ENCODE peak calls at places on chromosomes 7 and 10, in six cellular contexts. I is IMR-90, J is erythroblast, N is body of pancreas, O is A549, T is tibial nerve. K is an unnamed sample.

GRCh38 chr7:39085590-39086049 is 107.9 kb downstream of the POU6F2 start:
- DNase-seq in I (no peak), J (no peak), N (no peak), O (no peak), T (no peak), K (no peak)

GRCh38 chr10:71243756-71244637 is 31.6 kb downstream of the UNC5B start:
- DNase-seq in I (peak; percentile 28), J (no peak), N (no peak), O (no peak), T (peak; percentile 32), K (no peak)

GRCh38 chr7:18740579-18740988 is 245.0 kb downstream of the HDAC9 start:
- DNase-seq in I (no peak), J (no peak), N (no peak), O (no peak), T (no peak), K (no peak)

GRCh38 chr7:2934984-2935740 is 91.1 kb upstream of the GNA12 start:
- DNase-seq in I (no peak), J (no peak), N (no peak), O (no peak), T (no peak), K (no peak)

GRCh38 chr10:88409824-88410223 is 173.3 kb downstream of the RNLS start:
- DNase-seq in I (no peak), J (no peak), N (no peak), O (no peak), T (no peak), K (no peak)

GRCh38 chr10:13915710-13916109 is 328.9 kb downstream of the PRPF18 start:
- DNase-seq in I (no peak), J (no peak), N (no peak), O (no peak), T (peak; percentile 25), K (no peak)

GRCh38 chr10:43679509-43679908 is 30.8 kb upstream of the ZNF32 start:
- DNase-seq in I (no peak), J (no peak), N (peak; percentile 97), O (no peak), T (no peak), K (no peak)

GRCh38 chr7:28813238-28813962 is 144.7 kb downstream of the TRIL start:
- DNase-seq in I (no peak), J (no peak), N (no peak), O (no peak), T (peak; percentile 20), K (no peak)

GRCh38 chr7:29945259-29945809 is 44.3 kb downstream of the SCRN1 start:
- DNase-seq in I (no peak), J (no peak), N (no peak), O (no peak), T (no peak), K (no peak)

GRCh38 chr7:7570584-7570983 is 3.9 kb downstream of the MIOS start:
- DNase-seq in I (no peak), J (no peak), N (peak; percentile 59), O (no peak), T (no peak), K (no peak)
- TF ChIP-seq POLR2A in I (no peak), J (no peak), N (no peak), O (no peak), T (no peak), K (no peak)

DNA sequence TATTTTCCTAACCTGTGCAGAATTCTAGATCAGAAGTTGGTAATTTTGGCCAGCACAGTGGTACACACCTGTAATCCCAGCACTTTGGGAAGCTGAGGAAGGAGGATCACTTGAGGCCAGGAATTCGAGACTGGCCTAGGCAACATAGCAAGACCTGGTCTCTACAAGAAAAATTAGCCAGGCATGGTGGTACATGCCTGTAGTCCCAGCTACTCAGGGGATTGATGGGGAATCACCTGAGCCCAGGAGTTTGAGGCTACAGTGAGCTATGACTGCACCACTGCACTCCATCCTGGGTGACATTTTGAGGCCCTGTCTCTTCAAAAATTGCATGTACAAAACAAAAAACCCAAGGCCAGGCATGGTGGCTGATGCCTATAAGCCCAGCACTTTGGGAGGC is 8.6 kb downstream of the PGAM1 start:
- DNase-seq in I (no peak), J (no peak), N (no peak), O (no peak), T (no peak), K (no peak)
- TF ChIP-seq POLR2A in I (no peak), J (no peak), N (no peak), O (no peak), T (no peak), K (no peak)

DNA sequence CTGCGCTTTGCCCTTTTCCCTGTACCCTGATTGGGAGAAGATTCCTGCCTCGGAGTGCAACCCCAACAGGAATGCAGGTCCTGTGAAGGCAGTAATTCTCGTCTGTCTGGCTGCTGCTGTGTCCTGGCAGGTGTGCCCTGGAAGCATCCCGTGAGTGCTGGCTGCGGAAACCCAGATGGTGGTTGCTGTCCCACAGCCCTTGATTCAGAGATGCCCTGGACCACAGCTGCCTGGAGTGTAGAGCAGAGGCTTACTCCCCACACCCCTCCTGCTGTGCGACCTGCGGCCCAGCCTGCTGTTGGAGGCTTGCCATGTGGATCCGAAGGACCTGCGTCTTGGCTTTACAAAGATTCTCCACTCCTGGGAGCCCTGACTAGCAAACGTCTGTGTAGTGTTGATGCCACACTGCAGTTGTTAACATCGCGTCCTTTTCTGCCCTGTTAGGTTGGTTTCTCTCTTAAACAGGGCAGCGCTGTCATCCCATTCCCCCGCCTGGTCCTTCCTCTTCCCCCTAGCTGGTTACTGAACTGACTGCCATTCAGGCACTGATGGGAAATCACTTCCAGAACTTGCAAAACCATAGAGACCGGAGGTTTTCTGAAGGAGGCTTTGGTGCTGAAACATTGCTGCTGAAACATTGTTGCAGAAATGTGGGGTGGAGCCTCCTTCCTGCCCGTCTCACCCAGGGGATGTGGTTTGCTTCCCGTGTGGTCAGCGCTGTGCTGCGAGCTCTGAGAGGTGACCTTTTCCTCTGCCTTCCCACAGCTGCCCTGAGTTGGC is 53.3 kb downstream of the DNAJB6 start:
- DNase-seq in I (no peak), J (no peak), N (no peak), O (no peak), T (no peak), K (no peak)
- TF ChIP-seq POLR2A in I (no peak), J (no peak), N (no peak), O (no peak), T (no peak), K (no peak)

DNA sequence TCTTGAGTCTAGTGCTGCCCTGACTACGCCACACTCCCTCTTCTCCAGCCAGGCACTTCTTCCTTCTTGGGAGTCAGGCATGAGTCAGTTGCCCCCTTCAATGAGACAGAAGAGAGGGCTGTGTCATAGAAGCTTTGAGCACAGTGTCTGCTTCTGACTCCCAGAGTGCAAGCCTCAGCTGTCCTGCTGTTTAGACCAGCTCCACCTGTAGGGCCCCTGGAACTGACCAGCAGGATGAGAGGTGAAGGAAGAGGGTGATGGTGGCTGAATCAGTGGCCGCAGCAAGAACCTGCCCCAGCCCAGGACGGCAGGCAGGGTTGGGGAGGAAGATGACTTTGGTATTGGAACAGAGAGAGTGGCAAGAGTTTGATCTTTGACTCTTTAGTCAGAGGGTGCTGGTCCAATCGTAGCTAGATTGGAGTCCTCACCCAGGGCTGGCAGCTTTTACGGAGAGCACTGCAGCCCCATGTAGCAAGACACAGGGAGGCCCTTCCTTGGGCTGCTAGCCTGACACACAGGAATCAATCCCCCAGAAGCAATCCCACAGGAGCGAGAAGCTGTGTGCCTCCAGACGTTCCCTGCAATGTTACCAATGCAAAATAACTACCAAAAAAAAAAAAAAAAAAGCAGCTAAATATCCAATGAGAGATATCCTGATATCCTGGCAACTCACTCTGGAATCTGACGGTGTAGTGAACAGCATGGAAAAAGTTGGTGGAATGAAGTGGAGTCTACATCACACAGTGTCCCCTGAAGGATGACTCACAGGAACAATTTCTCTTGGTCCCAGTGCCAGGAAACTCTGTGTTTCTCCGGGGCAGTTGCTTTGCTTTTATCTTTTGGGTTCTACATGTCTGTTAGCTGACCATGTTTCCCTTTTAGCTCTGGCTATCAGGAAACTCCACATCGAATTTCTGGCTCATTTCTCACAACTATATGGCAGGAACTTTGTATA is 6.9 kb downstream of the C10orf62 start:
- DNase-seq in I (peak; percentile 86), J (peak; percentile 43), N (peak; percentile 72), O (peak; percentile 68), T (peak; percentile 73), K (peak; percentile 86)
- TF ChIP-seq POLR2A in I (no peak), J (peak; percentile 23), N (no peak), O (no peak), T (no peak), K (no peak)

DNA sequence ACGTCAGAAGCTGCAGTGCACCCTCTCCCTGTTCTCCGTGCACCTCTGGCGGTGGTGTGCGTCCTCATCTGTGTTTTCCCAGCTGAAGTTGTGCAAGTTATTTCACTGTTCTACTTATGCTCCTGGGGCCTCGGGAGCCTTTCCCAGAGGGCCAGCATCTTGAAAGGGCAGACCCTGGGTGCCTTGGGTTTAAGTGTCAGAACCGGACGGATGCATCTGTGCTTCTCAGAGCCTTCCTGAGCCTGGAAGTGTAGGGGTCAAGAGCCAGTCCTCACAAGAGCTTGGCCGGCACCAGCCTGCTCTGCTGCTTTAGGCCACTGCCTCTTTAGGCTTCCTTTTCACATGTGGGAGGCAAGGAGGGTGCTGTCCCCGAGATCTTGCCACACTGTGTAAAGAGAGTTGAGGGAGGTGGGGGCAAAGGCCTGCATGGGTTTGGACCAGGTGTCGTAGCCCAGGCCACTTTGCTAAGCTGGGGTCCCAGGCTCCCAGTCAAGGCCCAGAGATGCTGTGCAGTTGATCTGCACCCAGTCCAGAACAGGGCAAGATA is 128.9 kb upstream of the NPS start:
- DNase-seq in I (no peak), J (no peak), N (no peak), O (no peak), T (no peak), K (no peak)
- TF ChIP-seq POLR2A in I (no peak), J (no peak), N (no peak), O (no peak), T (no peak), K (no peak)

GRCh38 chr10:103814626-103815370 is 40.6 kb downstream of the SH3PXD2A start:
- DNase-seq in I (peak; percentile 61), J (no peak), N (no peak), O (no peak), T (no peak), K (no peak)

GRCh38 chr10:103814104-103814503 is 41.3 kb downstream of the SH3PXD2A start:
- DNase-seq in I (no peak), J (no peak), N (no peak), O (no peak), T (no peak), K (no peak)

GRCh38 chr10:103808784-103809183 is 46.6 kb downstream of the SH3PXD2A start:
- DNase-seq in I (no peak), J (no peak), N (no peak), O (no peak), T (no peak), K (no peak)

GRCh38 chr10:103812004-103812403 is 43.4 kb downstream of the SH3PXD2A start:
- DNase-seq in I (no peak), J (no peak), N (peak; percentile 81), O (no peak), T (no peak), K (no peak)

GRCh38 chr10:103812431-103812830 is 42.9 kb downstream of the SH3PXD2A start:
- DNase-seq in I (no peak), J (no peak), N (no peak), O (no peak), T (no peak), K (no peak)
- TF ChIP-seq POLR2A in I (no peak), J (no peak), N (no peak), O (no peak), T (no peak), K (no peak)